ENCODE peak calls at places on chromosomes 6 and 20, in six cellular contexts. A, O, R, X, L and B are unnamed samples.

GRCh38 chr20:9126527-9126926 is 57.6 kb downstream of the PLCB4 start:
- DNase-seq in A (no peak), O (peak), R (no peak), X (no peak), L (no peak), B (no peak)

GRCh38 chr6:103335412-103335811 is 1524.3 kb downstream of the HACE1 start:
- DNase-seq in A (no peak), O (peak), R (no peak), X (no peak), L (no peak), B (no peak)

GRCh38 chr6:125149256-125150144 is 4.1 kb upstream of the TPD52L1 start:
- DNase-seq in A (no peak), O (no peak), R (no peak), X (no peak), L (no peak), B (no peak)

GRCh38 chr20:44218441-44218840 is 7.9 kb upstream of the OSER1 start:
- DNase-seq in A (no peak), O (no peak), R (no peak), X (peak), L (no peak), B (peak)

GRCh38 chr6:31042801-31043200 is 32.5 kb downstream of the MUC22 start:
- DNase-seq in A (peak), O (peak), R (peak), X (peak), L (peak), B (peak)

GRCh38 chr20:50053790-50054547 is 59.0 kb downstream of the UBE2V1 start:
- DNase-seq in A (no peak), O (peak), R (no peak), X (no peak), L (no peak), B (no peak)

GRCh38 chr6:170102582-170103481 is 188.0 kb downstream of the DLL1 start:
- DNase-seq in A (no peak), O (no peak), R (no peak), X (no peak), L (no peak), B (no peak)

GRCh38 chr6:134436281-134436815 is 118.4 kb upstream of the SGK1 start:
- DNase-seq in A (peak), O (no peak), R (peak), X (peak), L (peak), B (no peak)

GRCh38 chr6:49556429-49556837 is 6.0 kb downstream of the C6orf141 start:
- DNase-seq in A (no peak), O (no peak), R (no peak), X (no peak), L (no peak), B (no peak)

GRCh38 chr6:159826968-159827647 is 27.0 kb downstream of the PNLDC1 start:
- DNase-seq in A (no peak), O (peak), R (no peak), X (no peak), L (no peak), B (no peak)

GRCh38 chr6:149364558-149364957 is 35.5 kb upstream of the SUMO4 start:
- DNase-seq in A (no peak), O (no peak), R (no peak), X (no peak), L (no peak), B (no peak)